ENCODE peak calls at places on chromosomes 1 and 21, in five cellular contexts. V, P, T, I and A are unnamed samples.

GRCh38 chr1:226607268-226607660 is 58.7 kb downstream of the STUM start:
- DNase-seq in V (no peak), T (no peak), I (no peak), P (no peak), A (no peak)

GRCh38 chr1:11384170-11384554 is 94.8 kb upstream of the DISP3 start:
- DNase-seq in P (no peak), I (peak; percentile 45), V (no peak), T (no peak), A (peak; percentile 38)

GRCh38 chr1:169874229-169874628 is 19.5 kb downstream of the SCYL3 start:
- DNase-seq in T (no peak), P (no peak), V (no peak), I (no peak), A (peak; percentile 80)

GRCh38 chr1:53214541-53214940 is 5.9 kb downstream of the CZIB start:
- DNase-seq in T (no peak), V (no peak), P (no peak), I (no peak), A (no peak)

GRCh38 chr1:229192031-229192430 is 78.9 kb upstream of the RAB4A start:
- DNase-seq in I (no peak), T (no peak), P (no peak), V (no peak), A (no peak)

GRCh38 chr1:213600879-213601278 is 386.9 kb upstream of the PROX1 start:
- DNase-seq in T (no peak), V (no peak), P (no peak), I (no peak), A (no peak)

GRCh38 chr1:2596530-2597333 is 10.2 kb downstream of the PRXL2B start:
- DNase-seq in V (no peak), P (no peak), I (no peak), T (peak; percentile 60), A (no peak)

GRCh38 chr1:100894622-100895539 is at the start of gene EXTL2:
- DNase-seq in P (peak; percentile 80), V (peak; percentile 45), T (peak; percentile 91), I (peak; percentile 75), A (peak; percentile 77)

GRCh38 chr1:207418336-207418735 is 35.8 kb upstream of the CR2 start:
- DNase-seq in V (no peak), I (peak; percentile 26), P (no peak), T (no peak), A (no peak)

GRCh38 chr1:68317543-68317942 is 85.2 kb upstream of the WLS start:
- DNase-seq in T (no peak), V (no peak), P (no peak), I (no peak), A (no peak)

GRCh38 chr1:4056989-4057388 is 156.9 kb upstream of the C1orf174 start:
- DNase-seq in I (no peak), P (no peak), T (no peak), V (no peak), A (no peak)

GRCh38 chr1:187471555-187471954 is 642.8 kb downstream of the PLA2G4A start:
- DNase-seq in I (no peak), P (no peak), V (no peak), T (no peak), A (no peak)

DNA sequence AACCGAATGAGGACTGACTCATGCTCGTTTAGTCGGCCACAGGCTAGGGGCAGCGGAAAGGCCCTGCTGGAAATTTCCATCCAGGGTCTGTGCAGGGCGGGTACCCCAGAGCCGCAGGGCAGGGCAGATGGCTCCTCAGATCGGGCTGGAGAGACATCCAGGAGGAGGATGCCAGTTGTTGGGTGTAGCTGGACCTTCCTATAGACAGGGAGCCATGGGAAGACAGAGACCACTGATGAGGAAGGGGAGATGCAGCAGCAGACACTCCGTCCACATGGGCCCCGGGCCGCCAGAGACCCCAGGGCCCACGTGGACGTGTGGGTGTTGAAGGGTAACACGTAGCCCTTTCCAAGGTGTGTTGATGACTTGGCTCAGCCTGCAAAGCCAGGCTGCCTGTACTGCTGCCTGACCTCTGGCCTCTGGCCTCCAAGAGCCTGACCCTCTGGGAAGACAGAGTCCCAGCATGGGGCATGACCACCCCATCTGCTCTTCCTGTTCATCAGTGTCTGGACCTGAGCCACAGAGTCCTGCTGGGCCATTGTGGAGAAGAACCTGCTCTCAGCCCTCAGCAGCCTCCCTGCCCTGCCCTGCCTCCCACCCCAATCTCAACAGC is 4.8 kb downstream of the GNG4 start:
- DNase-seq in T (no peak), I (no peak), V (no peak), P (no peak), A (no peak)
- H3K4me3 ChIP-seq in T (no peak overlapping the region), I (no peak overlapping the region), V (no peak overlapping the region), P (no peak overlapping the region), A (no peak overlapping the region)

GRCh38 chr1:50847303-50847702 is 112.8 kb downstream of the FAF1 start:
- DNase-seq in V (no peak), P (no peak), T (no peak), I (no peak), A (no peak)
- H3K4me3 ChIP-seq in V (no peak overlapping the region), P (no peak overlapping the region), T (no peak overlapping the region), I (no peak overlapping the region), A (no peak overlapping the region)

DNA sequence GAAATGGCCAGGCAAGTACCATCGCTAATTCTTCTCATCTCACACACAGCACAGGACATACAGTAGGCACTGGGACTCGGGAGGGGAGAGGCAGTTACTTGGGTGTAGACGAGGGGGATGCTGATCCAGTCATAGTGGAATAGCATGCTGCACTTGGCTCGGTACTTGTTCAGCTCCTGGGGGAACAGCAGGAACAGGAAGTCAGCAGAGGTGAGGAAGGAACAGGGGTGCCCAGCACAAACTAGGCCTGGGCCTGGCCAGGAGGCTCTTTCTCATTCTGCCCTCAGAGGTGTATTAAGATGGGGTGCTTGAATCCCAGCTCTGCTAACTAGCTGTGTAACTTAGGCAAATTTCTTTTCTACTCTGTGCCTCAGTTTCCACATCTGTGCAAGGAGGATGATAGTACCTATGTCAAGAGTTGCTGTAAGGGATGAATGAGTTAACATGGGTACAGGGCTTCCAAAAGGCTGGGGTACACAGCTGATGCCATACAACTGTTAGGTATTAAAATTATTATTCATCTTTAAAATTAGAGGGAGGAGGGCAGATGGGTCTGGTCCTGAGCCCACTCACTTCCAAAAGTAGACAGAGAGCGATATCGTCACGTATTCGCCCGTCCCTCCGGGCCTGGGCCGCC is 2.4 kb downstream of the BEST4 start:
- DNase-seq in P (no peak), V (no peak), I (no peak), T (no peak), A (no peak)
- H3K4me3 ChIP-seq in P (no peak overlapping the region), V (peak overlapping the region; percentile 59), I (peak overlapping the region; percentile 56), T (peak overlapping the region; percentile 70), A (peak overlapping the region; percentile 44)

GRCh38 chr1:38000529-38001453 is 4.5 kb downstream of the FHL3 start:
- DNase-seq in I (no peak), V (no peak), P (no peak), T (peak; percentile 76), A (peak; percentile 75)
- H3K4me3 ChIP-seq in I (no peak overlapping the region), V (no peak overlapping the region), P (no peak overlapping the region), T (peak overlapping the region; percentile 21), A (peak overlapping the region; percentile 27)

DNA sequence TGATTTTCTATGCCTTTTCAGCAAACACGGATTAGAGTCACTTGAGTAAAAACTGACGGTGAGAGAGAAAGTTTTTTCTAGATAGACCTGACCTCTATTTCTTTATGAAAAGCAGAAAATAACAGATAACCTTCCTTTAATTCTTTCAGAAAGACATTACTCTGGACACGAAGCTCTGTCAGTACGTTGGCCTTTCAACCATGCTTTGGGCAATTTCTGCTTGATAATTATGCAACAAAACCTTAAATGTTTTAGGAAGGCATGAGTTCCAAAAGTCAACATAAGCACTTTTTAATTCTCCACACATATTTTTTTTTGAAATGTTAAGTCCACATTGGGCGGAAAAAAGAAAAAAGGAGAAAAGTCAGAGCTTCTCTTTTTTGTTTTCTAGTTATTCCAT is 137.8 kb downstream of the AKT3 start:
- DNase-seq in I (no peak), T (no peak), P (no peak), V (no peak), A (no peak)
- H3K4me3 ChIP-seq in I (no peak overlapping the region), T (no peak overlapping the region), P (no peak overlapping the region), V (no peak overlapping the region), A (no peak overlapping the region)

GRCh38 chr1:244362481-244362880 is 89.2 kb downstream of the ADSS2 start:
- DNase-seq in P (no peak), V (no peak), T (no peak), I (no peak), A (no peak)
- H3K4me3 ChIP-seq in P (no peak overlapping the region), V (no peak overlapping the region), T (no peak overlapping the region), I (no peak overlapping the region), A (no peak overlapping the region)

GRCh38 chr1:40396420-40396819 is 22.9 kb downstream of the SMAP2 start:
- DNase-seq in I (peak; percentile 60), P (no peak), T (no peak), V (no peak), A (no peak)

GRCh38 chr1:40395211-40396175 is 22.0 kb downstream of the SMAP2 start:
- DNase-seq in P (no peak), T (no peak), I (no peak), V (no peak), A (no peak)

GRCh38 chr1:40397258-40397657 is 23.7 kb downstream of the SMAP2 start:
- DNase-seq in V (no peak), T (no peak), I (no peak), P (no peak), A (no peak)

GRCh38 chr1:40401427-40402201 is 28.1 kb downstream of the SMAP2 start:
- DNase-seq in T (no peak), I (peak; percentile 58), V (no peak), P (no peak), A (no peak)

GRCh38 chr1:40399984-40400704 is 26.6 kb downstream of the SMAP2 start:
- DNase-seq in V (no peak), I (peak; percentile 85), T (no peak), P (no peak), A (no peak)
- H3K4me3 ChIP-seq in V (no peak overlapping the region), I (peak overlapping the region; percentile 45), T (peak overlapping the region; percentile 20), P (no peak overlapping the region), A (no peak overlapping the region)

DNA sequence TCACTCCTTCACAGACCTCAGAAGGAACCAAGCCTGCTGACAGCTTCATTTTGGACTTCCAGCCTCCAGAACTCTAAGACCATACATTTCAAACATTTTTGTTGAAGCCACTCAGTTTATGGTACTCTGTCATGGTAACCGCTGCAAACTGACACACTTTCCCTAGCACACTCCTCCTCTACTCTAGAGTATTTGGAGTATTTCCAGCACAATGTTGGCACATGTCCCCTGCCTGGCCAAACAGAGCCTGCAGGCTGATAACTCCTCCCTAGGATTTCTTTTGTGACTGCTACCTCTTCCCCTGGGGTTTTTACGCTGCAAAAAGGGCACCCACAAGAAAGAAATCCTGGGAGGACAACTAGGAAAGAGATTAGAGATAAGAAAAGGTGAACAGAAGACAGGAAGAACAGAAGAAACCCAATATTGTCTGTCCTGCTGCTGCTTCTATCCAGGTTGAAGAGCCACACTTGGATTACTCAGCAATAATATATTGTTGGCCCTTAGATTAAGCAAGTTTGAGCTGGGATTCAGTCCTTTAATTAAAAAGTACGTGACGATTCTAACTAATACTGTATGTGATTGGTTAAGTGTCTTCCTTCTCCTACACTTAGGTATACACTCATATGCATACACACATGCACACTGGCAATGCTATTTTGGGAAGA is 844.1 kb downstream of the LTN1 start:
- DNase-seq in T (no peak), V (no peak), I (no peak), P (no peak), A (no peak)
- H3K4me3 ChIP-seq in T (no peak overlapping the region), V (no peak overlapping the region), I (no peak overlapping the region), P (no peak overlapping the region), A (no peak overlapping the region)